ENCODE peak calls at places on chromosomes 4 and X, in five cellular contexts. S is immature natural killer cell; X is stimulated activated CD8-positive, alpha-beta memory T cell treated with anti-CD3 and anti-CD28 coated beads, Interleukin-7, amount 100 ng/mL, for 4 hours; F is stimulated activated CD4-positive, alpha-beta T cell treated with anti-CD3 and anti-CD28 coated beads, Interleukin-4, amount 100 ng/mL, for 4 hours; J is activated gamma-delta T cell treated with anti-CD3 and anti-CD28 coated beads, Interleukin-2, amount 50 U/mL, for 16 hours. B is an unnamed sample.

GRCh38 chr4:141797966-141798365 is 161.6 kb downstream of the IL15 start:
- DNase-seq in X (no peak), S (no peak), J (no peak), F (no peak), B (no peak)

GRCh38 chr4:3679851-3680311 is 86.3 kb upstream of the ADRA2C start:
- DNase-seq in F (no peak), S (no peak), J (no peak), X (no peak), B (no peak)

GRCh38 chrX:13077168-13077567 is 32.7 kb upstream of the FAM9C start:
- DNase-seq in J (no peak), X (no peak), S (no peak), F (peak), B (no peak)

GRCh38 chrX:109783712-109784109 is 50.7 kb upstream of the ACSL4 start:
- DNase-seq in X (no peak), F (no peak), S (no peak), J (no peak), B (no peak)

GRCh38 chr4:41715155-41715554 is 33.4 kb downstream of the PHOX2B start:
- DNase-seq in S (no peak), X (no peak), F (no peak), J (no peak), B (no peak)

GRCh38 chr4:26362745-26363439 is 42.1 kb downstream of the RBPJ start:
- DNase-seq in F (no peak), J (no peak), X (no peak), S (no peak), B (no peak)

GRCh38 chrX:111353810-111354209 is 58.2 kb downstream of the DCX start:
- DNase-seq in F (no peak), X (no peak), J (no peak), S (no peak), B (no peak)

GRCh38 chrX:134999469-134999868 is 8.7 kb downstream of the SMIM10 start:
- DNase-seq in F (no peak), S (no peak), X (no peak), J (no peak), B (no peak)

GRCh38 chr4:126807132-126807531 is 825.6 kb upstream of the INTU start:
- DNase-seq in J (no peak), F (no peak), X (no peak), S (no peak), B (no peak)

GRCh38 chr4:14168919-14169318 is 541.4 kb upstream of the BOD1L1 start:
- DNase-seq in X (no peak), J (no peak), S (no peak), F (no peak), B (no peak)

GRCh38 chrX:8289523-8289922 is 118.5 kb upstream of the VCX2 start:
- DNase-seq in J (no peak), F (no peak), S (no peak), X (no peak), B (no peak)

GRCh38 chrX:130170752-130171445 is 863 bp upstream of the RAB33A start:
- DNase-seq in F (peak), S (peak), X (peak), J (peak), B (peak)

GRCh38 chrX:13418126-13419091 is 98.6 kb upstream of the ATXN3L start:
- DNase-seq in S (no peak), X (no peak), J (no peak), F (no peak), B (no peak)

GRCh38 chrX:16312761-16313623 is 145.7 kb downstream of the MAGEB17 start:
- DNase-seq in X (no peak), S (no peak), F (no peak), J (no peak), B (no peak)

GRCh38 chr4:181822005-181822375 is 421.2 kb upstream of the TENM3 start:
- DNase-seq in S (no peak), F (no peak), X (no peak), J (no peak), B (no peak)

GRCh38 chr4:93157984-93158383 is 670.6 kb upstream of the ATOH1 start:
- DNase-seq in S (no peak), F (no peak), J (no peak), X (no peak), B (no peak)

GRCh38 chr4:84327526-84327925 is 171.6 kb downstream of the NKX6-1 start:
- DNase-seq in X (no peak), F (no peak), J (no peak), S (no peak), B (no peak)

GRCh38 chrX:151735219-151735618 is 673 bp downstream of the CNGA2 start:
- DNase-seq in J (no peak), X (no peak), S (no peak), F (no peak), B (no peak)

B was measured in activated T-helper 1 cell treated with Interleukin-2 at 50 U/mL for 16 hours.